ENCODE peak calls at places on chromosomes 5 and 9, in eight cellular contexts. W is HepG2, V is GM12878, S is HCT116, F is K562, Y is A549, A is H1, Q is SK-N-SH. L is an unnamed sample.

GRCh38 chr5:164627051-164627450 is 1121.6 kb downstream of the MAT2B start:
- DNase-seq in W (no peak), V (no peak), S (no peak), F (no peak), Y (no peak), A (no peak), Q (no peak), L (no peak)

GRCh38 chr9:134189167-134189474 is 24.8 kb upstream of the RNU6ATAC start:
- DNase-seq in W (no peak), V (no peak), S (no peak), F (no peak), Y (no peak), A (no peak), Q (peak), L (no peak)

GRCh38 chr5:81825237-81825636 is 74.3 kb upstream of the SSBP2 start:
- DNase-seq in W (no peak), V (no peak), S (no peak), F (no peak), Y (peak), A (no peak), Q (no peak), L (peak)

GRCh38 chr5:13987843-13988464 is 43.5 kb upstream of the DNAH5 start:
- DNase-seq in W (peak), V (no peak), S (peak), F (peak), Y (peak), A (no peak), Q (peak), L (peak)

GRCh38 chr5:41156739-41157138 is 56.6 kb downstream of the C6 start:
- DNase-seq in W (no peak), V (no peak), S (no peak), F (no peak), Y (no peak), A (no peak), Q (no peak), L (peak)

GRCh38 chr9:109351032-109351431 is 30.2 kb upstream of the EPB41L4B start:
- DNase-seq in W (no peak), V (no peak), S (no peak), F (no peak), Y (no peak), A (no peak), Q (no peak), L (no peak)

GRCh38 chr9:137161558-137162483 is 8.0 kb downstream of the LRRC26 start:
- DNase-seq in W (no peak), V (no peak), S (peak), F (peak), Y (no peak), A (no peak), Q (peak), L (no peak)

GRCh38 chr5:66454186-66455078 is 141.8 kb upstream of the MAST4 start:
- DNase-seq in W (no peak), V (no peak), S (no peak), F (no peak), Y (no peak), A (no peak), Q (no peak), L (no peak)

GRCh38 chr5:177336603-177337494 is 14.6 kb downstream of the LMAN2 start:
- DNase-seq in W (no peak), V (no peak), S (no peak), F (no peak), Y (no peak), A (no peak), Q (no peak), L (no peak)

GRCh38 chr5:57720656-57721055 is 238.0 kb upstream of the ACTBL2 start:
- DNase-seq in W (no peak), V (no peak), S (no peak), F (no peak), Y (no peak), A (no peak), Q (no peak), L (no peak)

GRCh38 chr5:57719216-57719615 is 236.6 kb upstream of the ACTBL2 start:
- DNase-seq in W (no peak), V (no peak), S (no peak), F (no peak), Y (no peak), A (no peak), Q (no peak), L (no peak)

GRCh38 chr5:57725628-57726504 is 243.3 kb upstream of the ACTBL2 start:
- DNase-seq in W (no peak), V (no peak), S (no peak), F (no peak), Y (no peak), A (no peak), Q (peak), L (no peak)

DNA sequence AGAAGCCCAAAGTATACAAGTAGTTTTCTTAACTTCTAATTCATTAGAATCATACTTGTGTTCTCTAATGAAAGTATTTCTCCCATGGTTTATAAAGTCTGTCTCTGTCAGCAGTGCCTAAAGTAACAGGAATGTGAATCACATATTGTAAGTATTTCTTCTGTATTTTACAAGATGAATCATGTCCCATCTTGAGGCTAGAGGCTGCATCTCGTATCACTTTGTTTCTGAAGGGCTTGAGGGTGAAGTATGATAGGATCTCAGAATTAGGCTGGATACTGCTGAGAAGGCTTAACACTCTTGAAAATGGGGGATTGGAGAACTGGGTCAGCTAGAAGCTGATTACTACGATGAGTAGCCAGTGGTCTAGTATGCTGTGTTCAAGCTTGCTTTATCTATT is 242.2 kb upstream of the ACTBL2 start:
- DNase-seq in W (no peak), V (no peak), S (no peak), F (no peak), Y (no peak), A (no peak), Q (no peak), L (peak)
- TF ChIP-seq RAD21 in W (no peak), V (no peak), S (no peak), F (no peak), Y (no peak), A (no peak), Q (no peak), L (no peak)

GRCh38 chr5:142356716-142357468 is 32.1 kb upstream of the SPRY4 start:
- DNase-seq in W (peak), V (peak), S (peak), F (peak), Y (peak), A (peak), Q (peak), L (peak)
- TF ChIP-seq RAD21 in W (peak), V (no peak), S (no peak), F (no peak), Y (no peak), A (peak), Q (no peak), L (no peak)

GRCh38 chr5:172637122-172637580 is 3.9 kb upstream of the NEURL1B start:
- DNase-seq in W (no peak), V (no peak), S (no peak), F (no peak), Y (no peak), A (no peak), Q (no peak), L (no peak)

GRCh38 chr5:172633403-172633970 is 7.6 kb upstream of the NEURL1B start:
- DNase-seq in W (no peak), V (no peak), S (no peak), F (no peak), Y (no peak), A (no peak), Q (no peak), L (no peak)

GRCh38 chr5:172634106-172634899 is 6.8 kb upstream of the NEURL1B start:
- DNase-seq in W (no peak), V (no peak), S (no peak), F (no peak), Y (no peak), A (no peak), Q (no peak), L (no peak)

GRCh38 chr5:172636279-172637050 is 4.6 kb upstream of the NEURL1B start:
- DNase-seq in W (no peak), V (no peak), S (no peak), F (no peak), Y (no peak), A (no peak), Q (no peak), L (no peak)

DNA sequence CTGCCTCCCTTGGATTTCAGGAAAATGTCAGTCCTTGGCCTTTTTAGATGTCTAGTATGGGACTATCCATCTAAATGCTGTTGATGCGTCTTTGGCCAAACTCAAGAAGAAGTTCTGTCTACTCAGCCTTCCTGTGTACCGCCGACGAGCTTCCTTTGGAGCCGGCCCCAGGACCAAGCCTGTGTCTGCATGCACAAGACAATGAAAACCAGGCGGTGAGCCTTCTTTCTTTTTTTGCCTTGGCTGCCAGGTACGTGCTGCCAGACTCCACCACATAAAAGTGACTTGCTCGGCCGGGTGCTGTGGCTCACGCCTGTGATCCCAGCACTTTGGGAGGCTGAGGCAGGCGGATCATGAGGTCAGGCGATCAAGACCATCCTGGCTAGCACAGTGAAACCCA is 6.0 kb upstream of the NEURL1B start:
- DNase-seq in W (no peak), V (no peak), S (no peak), F (no peak), Y (no peak), A (no peak), Q (no peak), L (no peak)
- TF ChIP-seq RAD21 in W (no peak), V (no peak), S (no peak), F (no peak), Y (no peak), A (no peak), Q (no peak), L (no peak)

GRCh38 chr5:11903614-11904269 is 504 bp downstream of the CTNND2 start:
- DNase-seq in W (no peak), V (no peak), S (no peak), F (no peak), Y (peak), A (no peak), Q (peak), L (no peak)
- TF ChIP-seq RAD21 in W (no peak), V (no peak), S (no peak), F (no peak), Y (no peak), A (no peak), Q (no peak), L (no peak)

DNA sequence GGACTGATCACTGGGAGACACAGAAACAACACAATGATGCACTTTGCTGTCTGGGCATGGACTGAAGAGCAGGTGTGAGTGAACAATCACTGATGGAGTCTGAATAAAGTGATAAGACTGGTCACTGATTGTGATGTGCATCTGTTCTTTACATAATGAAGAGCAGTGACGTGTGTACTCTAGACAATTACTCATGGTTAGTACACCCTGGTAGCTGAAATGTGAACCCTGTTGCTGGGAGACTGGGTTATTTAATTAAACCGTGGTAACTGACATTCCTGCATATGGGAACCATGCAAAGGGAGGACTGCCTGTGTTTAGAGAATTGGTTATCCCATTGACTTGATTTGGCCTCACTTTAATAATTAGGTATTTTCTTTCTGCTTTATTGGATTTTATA is 202.9 kb downstream of the NR2F1-AS1 start:
- DNase-seq in W (no peak), V (no peak), S (no peak), F (no peak), Y (no peak), A (no peak), Q (no peak), L (peak)
- TF ChIP-seq RAD21 in W (no peak), V (no peak), S (no peak), F (no peak), Y (no peak), A (no peak), Q (no peak), L (no peak)

GRCh38 chr5:54969242-54969641 is 16.2 kb downstream of the ESM1 start:
- DNase-seq in W (no peak), V (no peak), S (no peak), F (no peak), Y (no peak), A (no peak), Q (no peak), L (no peak)
- TF ChIP-seq RAD21 in W (no peak), V (no peak), S (no peak), F (no peak), Y (no peak), A (no peak), Q (no peak), L (no peak)

GRCh38 chr9:4986783-4987182 is 1.7 kb downstream of the JAK2 start:
- DNase-seq in W (no peak), V (no peak), S (no peak), F (no peak), Y (no peak), A (no peak), Q (no peak), L (no peak)

GRCh38 chr9:4986291-4986690 is 1.2 kb downstream of the JAK2 start:
- DNase-seq in W (no peak), V (no peak), S (no peak), F (no peak), Y (no peak), A (no peak), Q (no peak), L (peak)

GRCh38 chr9:4984171-4984570 is 901 bp upstream of the JAK2 start:
- DNase-seq in W (peak), V (no peak), S (peak), F (no peak), Y (peak), A (no peak), Q (no peak), L (no peak)

GRCh38 chr9:4984571-4985375 is at the start of gene JAK2:
- DNase-seq in W (peak), V (peak), S (peak), F (peak), Y (peak), A (peak), Q (peak), L (peak)

DNA sequence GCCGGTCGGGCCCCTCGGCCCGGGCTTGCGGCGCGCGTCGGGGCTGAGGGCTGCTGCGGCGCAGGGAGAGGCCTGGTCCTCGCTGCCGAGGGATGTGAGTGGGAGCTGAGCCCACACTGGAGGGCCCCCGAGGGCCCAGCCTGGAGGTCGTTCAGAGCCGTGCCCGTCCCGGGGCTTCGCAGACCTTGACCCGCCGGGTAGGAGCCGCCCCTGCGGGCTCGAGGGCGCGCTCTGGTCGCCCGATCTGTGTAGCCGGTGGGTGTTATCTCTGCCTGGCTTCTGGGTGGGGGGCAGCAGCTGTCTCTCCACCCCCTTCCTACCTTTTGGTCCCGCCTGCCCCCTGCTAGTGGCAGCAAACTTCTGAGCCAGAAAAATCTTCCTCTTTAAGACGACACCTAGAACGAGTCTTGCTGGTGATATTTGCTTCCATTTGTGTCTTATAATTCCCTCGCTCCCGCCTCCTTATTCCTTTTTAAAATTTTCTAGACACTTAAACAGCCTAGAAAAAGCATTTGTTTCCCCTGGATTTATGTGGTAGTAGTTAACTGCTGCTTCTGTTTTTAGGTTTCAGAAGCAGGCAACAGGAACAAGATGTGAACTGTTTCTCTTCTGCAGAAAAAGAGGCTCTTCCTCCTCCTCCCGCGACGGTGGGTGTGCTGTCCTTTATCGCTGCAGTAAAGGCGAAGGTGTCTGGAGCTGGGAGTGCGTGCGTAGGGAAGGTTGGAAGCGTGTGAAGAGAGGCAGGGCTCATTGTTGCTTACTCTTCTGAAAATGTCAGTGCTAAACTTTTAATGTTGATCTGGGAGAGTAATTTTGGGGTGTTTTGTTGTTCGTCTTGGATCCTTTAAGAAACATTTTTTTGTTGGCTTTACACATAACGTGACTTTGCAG is 549 bp downstream of the JAK2 start:
- DNase-seq in W (no peak), V (no peak), S (peak), F (peak), Y (no peak), A (no peak), Q (no peak), L (peak)
- TF ChIP-seq RAD21 in W (peak), V (peak), S (no peak), F (no peak), Y (no peak), A (no peak), Q (no peak), L (peak)

DNA sequence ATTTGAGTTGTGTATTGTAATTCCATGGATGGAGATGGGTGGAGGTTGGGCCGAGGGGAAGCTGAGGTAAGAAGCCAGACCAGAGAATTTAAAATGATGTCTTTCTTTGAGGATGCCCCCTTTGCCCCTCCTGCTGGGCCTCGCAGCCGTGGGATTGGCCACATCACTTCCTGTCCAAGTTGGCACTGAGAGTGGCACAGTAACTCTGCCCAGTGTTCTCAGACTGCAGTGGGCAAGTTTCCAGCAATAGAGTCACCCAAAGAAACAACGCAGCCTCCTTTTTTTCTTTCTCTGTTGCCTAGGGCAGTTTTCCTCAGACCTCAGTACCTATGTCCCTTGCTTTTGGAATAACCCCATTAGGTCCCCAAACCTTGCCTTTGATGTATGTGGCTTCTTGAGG is 306.6 kb upstream of the DMRT1 start:
- DNase-seq in W (no peak), V (no peak), S (no peak), F (no peak), Y (no peak), A (no peak), Q (no peak), L (no peak)
- TF ChIP-seq RAD21 in W (no peak), V (no peak), S (no peak), F (no peak), Y (no peak), A (no peak), Q (no peak), L (no peak)

DNA sequence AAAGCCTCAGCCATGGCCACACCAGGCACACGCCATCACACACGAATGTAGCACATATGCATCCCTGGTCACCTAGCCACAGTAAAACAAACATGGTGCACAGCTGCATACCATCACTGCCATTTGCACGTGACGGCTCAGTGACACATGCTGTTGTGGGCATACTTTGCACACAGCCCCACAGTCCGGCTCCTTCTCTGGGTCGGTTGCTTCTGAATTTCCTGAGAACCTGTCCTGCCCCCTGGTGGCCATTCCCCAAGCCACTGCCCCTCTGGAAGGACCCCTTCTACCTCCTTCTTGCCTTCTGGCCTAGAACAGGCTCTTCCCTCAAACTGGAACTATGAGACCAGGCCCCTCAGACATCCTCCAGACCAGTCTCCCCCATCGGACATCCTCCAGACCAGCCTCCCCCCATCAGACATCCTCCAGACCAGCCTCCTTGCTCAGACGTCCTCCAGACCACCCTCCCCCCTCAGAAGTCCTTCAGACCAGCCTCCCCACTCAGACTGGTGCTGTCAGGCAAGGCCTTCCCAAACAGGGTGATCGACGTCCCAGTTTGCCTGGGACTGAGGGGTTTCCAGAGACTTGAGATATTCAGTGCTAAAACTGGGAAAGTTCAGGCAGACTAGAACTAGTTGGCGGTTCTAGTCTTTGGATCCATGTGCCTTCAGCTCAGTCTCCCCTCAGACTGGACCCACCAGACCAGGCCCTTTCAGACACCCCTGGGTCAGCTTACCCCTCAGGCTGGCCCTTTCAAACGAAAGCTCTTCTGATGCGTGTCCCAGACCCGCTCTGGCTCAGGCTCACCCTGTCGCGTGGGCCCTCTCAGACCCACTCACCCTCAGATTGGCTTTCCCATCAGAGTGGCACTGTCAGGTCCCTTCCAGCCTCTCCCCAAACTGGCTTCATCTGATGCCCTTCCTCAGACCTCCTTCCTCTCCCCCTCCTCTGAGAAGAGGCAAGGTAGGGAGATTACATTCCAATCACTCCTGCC is 24.3 kb upstream of the ENHO start:
- DNase-seq in W (peak), V (no peak), S (peak), F (peak), Y (peak), A (peak), Q (peak), L (peak)
- TF ChIP-seq RAD21 in W (peak), V (peak), S (peak), F (peak), Y (peak), A (peak), Q (peak), L (peak)

L was measured in IMR-90.